ENCODE peak calls at places on chromosome 6, in four cellular contexts. Q, D, T and O are unnamed samples.

GRCh38 chr6:99711925-99712324 is 105.3 kb downstream of the PRDM13 start:
- DNase-seq in Q (no peak), D (no peak), T (no peak), O (no peak)

GRCh38 chr6:36642913-36643817 is 35.3 kb upstream of the CDKN1A start:
- DNase-seq in Q (no peak), D (no peak), T (no peak), O (no peak)

GRCh38 chr6:71446084-71446869 is 157.7 kb downstream of the OGFRL1 start:
- DNase-seq in Q (no peak), D (no peak), T (peak), O (no peak)

GRCh38 chr6:6812427-6812826 is 223.9 kb downstream of the LY86 start:
- DNase-seq in Q (no peak), D (no peak), T (no peak), O (no peak)

GRCh38 chr6:118382126-118382525 is 166.0 kb upstream of the PLN start:
- DNase-seq in Q (no peak), D (no peak), T (no peak), O (no peak)

GRCh38 chr6:7106752-7107577 is 796 bp upstream of the RREB1 start:
- DNase-seq in Q (peak), D (peak), T (no peak), O (peak)

GRCh38 chr6:132812756-132813172 is 1.6 kb upstream of the RPS12 start:
- DNase-seq in Q (peak), D (no peak), T (no peak), O (no peak)

GRCh38 chr6:147099974-147100373 is 104.2 kb upstream of the STXBP5 start:
- DNase-seq in Q (no peak), D (no peak), T (no peak), O (no peak)

GRCh38 chr6:43610431-43610830 is 18.6 kb downstream of the GTPBP2 start:
- DNase-seq in Q (no peak), D (no peak), T (no peak), O (no peak)

GRCh38 chr6:7324520-7324919 is 11.5 kb upstream of the SSR1 start:
- DNase-seq in Q (no peak), D (peak), T (no peak), O (no peak)

GRCh38 chr6:391559-392440 is at the start of gene IRF4:
- DNase-seq in Q (no peak), D (no peak), T (no peak), O (peak)

GRCh38 chr6:155085582-155086253 is 90.6 kb downstream of the TIAM2 start:
- DNase-seq in Q (peak), D (no peak), T (no peak), O (no peak)

GRCh38 chr6:149032599-149033405 is 284.7 kb upstream of the TAB2 start:
- DNase-seq in Q (no peak), D (no peak), T (peak), O (peak)

GRCh38 chr6:64217721-64218603 is 582.4 kb downstream of the PHF3 start:
- DNase-seq in Q (no peak), D (no peak), T (peak), O (no peak)

GRCh38 chr6:11260249-11261038 is 28.0 kb upstream of the NEDD9 start:
- DNase-seq in Q (no peak), D (no peak), T (no peak), O (no peak)

GRCh38 chr6:11264100-11264499 is 31.6 kb upstream of the NEDD9 start:
- DNase-seq in Q (peak), D (no peak), T (no peak), O (no peak)

GRCh38 chr6:11262231-11262630 is 29.8 kb upstream of the NEDD9 start:
- DNase-seq in Q (no peak), D (no peak), T (no peak), O (no peak)

GRCh38 chr6:11265932-11266331 is 33.5 kb upstream of the NEDD9 start:
- DNase-seq in Q (no peak), D (no peak), T (no peak), O (no peak)

GRCh38 chr6:11263185-11263817 is 30.8 kb upstream of the NEDD9 start:
- DNase-seq in Q (no peak), D (no peak), T (no peak), O (no peak)
- TF ChIP-seq SPI1 in Q (no peak), D (no peak), T (no peak), O (no peak)

GRCh38 chr6:157569543-157569942 is 188.6 kb downstream of the ZDHHC14 start:
- DNase-seq in Q (no peak), D (no peak), T (no peak), O (no peak)

GRCh38 chr6:157570104-157570503 is 189.1 kb downstream of the ZDHHC14 start:
- DNase-seq in Q (no peak), D (no peak), T (no peak), O (no peak)

GRCh38 chr6:157570752-157571151 is 189.8 kb downstream of the ZDHHC14 start:
- DNase-seq in Q (no peak), D (no peak), T (no peak), O (no peak)

GRCh38 chr6:157571269-157571668 is 190.3 kb downstream of the ZDHHC14 start:
- DNase-seq in Q (no peak), D (no peak), T (peak), O (no peak)

GRCh38 chr6:157568702-157569101 is 187.7 kb downstream of the ZDHHC14 start:
- DNase-seq in Q (no peak), D (no peak), T (no peak), O (no peak)
- TF ChIP-seq SPI1 in Q (no peak), D (no peak), T (no peak), O (no peak)

GRCh38 chr6:143328885-143329284 is 121.6 kb downstream of the ADAT2 start:
- DNase-seq in Q (no peak), D (no peak), T (no peak), O (no peak)
- TF ChIP-seq SPI1 in Q (no peak), D (no peak), T (no peak), O (no peak)

GRCh38 chr6:33757113-33757512 is 10.4 kb upstream of the IP6K3 start:
- DNase-seq in Q (no peak), D (no peak), T (no peak), O (no peak)

GRCh38 chr6:33756211-33756954 is 9.7 kb upstream of the IP6K3 start:
- DNase-seq in Q (no peak), D (no peak), T (no peak), O (no peak)

GRCh38 chr6:33757906-33758305 is 11.2 kb upstream of the IP6K3 start:
- DNase-seq in Q (no peak), D (no peak), T (no peak), O (no peak)

GRCh38 chr6:33759887-33760629 is 13.4 kb upstream of the IP6K3 start:
- DNase-seq in Q (no peak), D (no peak), T (no peak), O (no peak)

GRCh38 chr6:33758807-33759206 is 12.1 kb upstream of the IP6K3 start:
- DNase-seq in Q (no peak), D (no peak), T (no peak), O (no peak)
- TF ChIP-seq SPI1 in Q (no peak), D (no peak), T (no peak), O (no peak)

GRCh38 chr6:33732819-33733218 is 13.9 kb downstream of the IP6K3 start:
- DNase-seq in Q (no peak), D (no peak), T (no peak), O (no peak)
- TF ChIP-seq SPI1 in Q (no peak), D (no peak), T (no peak), O (no peak)

GRCh38 chr6:28587011-28587745 is 61.5 kb downstream of the GPX5 start:
- DNase-seq in Q (no peak), D (peak), T (no peak), O (no peak)
- TF ChIP-seq SPI1 in Q (no peak), D (no peak), T (no peak), O (no peak)

GRCh38 chr6:77362055-77362454 is 101.2 kb downstream of the HTR1B start:
- DNase-seq in Q (no peak), D (no peak), T (no peak), O (no peak)
- TF ChIP-seq SPI1 in Q (no peak), D (no peak), T (no peak), O (no peak)